ENCODE peak calls at places on chromosomes 16 and 17, in ten cellular contexts. U is thoracic aorta, P is lower leg skin, M is DND-41, J is MM.1S, F is heart right ventricle, H is lung, A is IMR-90, T is dorsolateral prefrontal cortex, X is left lung. R is an unnamed sample.

GRCh38 chr17:82356845-82357355 is 2.1 kb upstream of the TEX19 start:
- DNase-seq in X (no peak), U (no peak), J (peak; percentile 91), F (no peak), A (no peak), T (no peak), P (no peak), H (peak; percentile 52), M (no peak), R (no peak)

GRCh38 chr16:81834868-81835267 is 55.8 kb downstream of the PLCG2 start:
- DNase-seq in T (no peak), A (no peak), J (no peak), P (no peak), H (no peak), U (no peak), M (no peak), F (no peak), X (no peak), R (no peak)

GRCh38 chr16:12157510-12158093 is 181.1 kb downstream of the SNX29 start:
- DNase-seq in J (no peak), F (no peak), A (peak; percentile 67), M (no peak), T (no peak), H (no peak), U (no peak), P (no peak), X (no peak), R (no peak)

GRCh38 chr16:67926181-67926742 is 5.4 kb downstream of the CTRL start:
- DNase-seq in M (no peak), X (no peak), U (no peak), A (peak; percentile 30), T (peak; percentile 54), J (no peak), P (peak; percentile 86), H (no peak), F (no peak), R (no peak)

GRCh38 chr16:19542138-19542821 is 13.2 kb upstream of the VPS35L start:
- DNase-seq in A (no peak), H (no peak), F (no peak), X (no peak), U (no peak), P (no peak), J (no peak), T (no peak), M (no peak), R (no peak)

GRCh38 chr17:336110-337021 is 16.2 kb downstream of the RPH3AL start:
- DNase-seq in A (no peak), H (peak; percentile 81), X (peak; percentile 91), M (peak; percentile 25), F (peak; percentile 62), P (peak; percentile 93), U (no peak), T (peak; percentile 35), J (no peak), R (no peak)

GRCh38 chr17:20896153-20896649 is 146.6 kb downstream of the USP22 start:
- DNase-seq in H (peak; percentile 51), T (no peak), A (peak; percentile 1), P (no peak), J (no peak), X (peak; percentile 81), U (no peak), M (no peak), F (peak; percentile 6), R (no peak)

GRCh38 chr16:70661918-70662641 is 15.7 kb downstream of the IL34 start:
- DNase-seq in M (no peak), U (no peak), A (no peak), T (no peak), X (no peak), F (no peak), H (no peak), J (no peak), P (peak; percentile 84), R (no peak)

DNA sequence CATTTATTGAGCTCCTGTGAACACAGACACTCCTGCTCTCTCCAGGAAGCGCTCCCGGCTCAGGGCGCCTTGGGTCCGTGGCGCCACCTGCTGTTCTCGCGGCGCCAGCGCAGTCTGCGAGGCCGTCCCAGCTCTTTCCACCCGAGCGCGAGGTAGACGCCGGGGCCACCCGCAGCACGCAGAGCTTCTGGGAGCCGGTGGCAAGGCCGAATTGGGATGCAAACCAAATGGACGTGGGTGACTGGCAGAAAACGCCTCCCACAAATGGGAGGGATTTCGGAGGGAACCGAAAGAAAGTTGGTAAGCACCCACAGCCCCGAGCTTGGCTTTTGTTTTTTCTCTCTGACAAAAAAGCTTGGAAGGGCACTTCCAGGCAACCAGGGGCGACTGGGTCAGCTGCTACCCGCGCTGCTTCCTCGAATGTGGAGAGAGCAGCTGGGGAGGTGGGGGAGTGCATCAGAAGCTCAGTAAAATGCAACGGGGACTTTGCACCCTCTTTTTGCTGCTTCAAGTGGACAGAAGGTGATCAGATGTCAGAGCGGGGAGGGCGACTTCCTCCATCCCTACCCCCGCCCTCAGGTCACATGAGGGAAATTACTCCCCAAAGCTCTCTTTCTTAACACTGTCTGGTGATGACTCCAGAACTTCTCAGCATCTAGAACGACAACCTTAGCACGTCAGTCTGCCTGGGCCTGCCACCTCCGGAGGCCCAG is 13.5 kb upstream of the N4BP1 start:
- DNase-seq in T (peak; percentile 82), U (peak; percentile 33), P (peak; percentile 96), M (peak; percentile 82), X (peak; percentile 98), A (peak; percentile 75), H (peak; percentile 84), J (peak; percentile 78), F (peak; percentile 79), R (no peak)
- H3K4me3 ChIP-seq in T (peak overlapping the region; percentile 55), U (peak overlapping the region; percentile 76), P (peak overlapping the region; percentile 16), M (peak overlapping the region; percentile 4), X (peak overlapping the region; percentile 42), A (peak overlapping the region; percentile 35), H (no peak overlapping the region), J (peak overlapping the region; percentile 57), F (peak overlapping the region; percentile 55), R (peak overlapping the region; percentile 53)

GRCh38 chr17:8140058-8140412 is 12.2 kb downstream of the PER1 start:
- DNase-seq in U (no peak), F (no peak), P (peak; percentile 92), M (no peak), A (no peak), X (peak; percentile 48), J (no peak), T (no peak), H (no peak), R (no peak)

GRCh38 chr17:8140413-8141029 is 11.7 kb downstream of the PER1 start:
- DNase-seq in F (no peak), U (no peak), A (no peak), M (no peak), J (no peak), X (peak; percentile 32), T (no peak), P (no peak), H (no peak), R (no peak)

GRCh38 chr17:8137645-8138342 is 13.9 kb upstream of the HES7 start:
- DNase-seq in H (no peak), P (no peak), X (peak; percentile 47), F (no peak), A (no peak), T (no peak), U (no peak), M (no peak), J (no peak), R (no peak)

GRCh38 chr17:8138366-8138671 is 13.9 kb downstream of the PER1 start:
- DNase-seq in A (no peak), T (no peak), M (no peak), H (no peak), X (no peak), P (no peak), F (no peak), J (no peak), U (no peak), R (no peak)

DNA sequence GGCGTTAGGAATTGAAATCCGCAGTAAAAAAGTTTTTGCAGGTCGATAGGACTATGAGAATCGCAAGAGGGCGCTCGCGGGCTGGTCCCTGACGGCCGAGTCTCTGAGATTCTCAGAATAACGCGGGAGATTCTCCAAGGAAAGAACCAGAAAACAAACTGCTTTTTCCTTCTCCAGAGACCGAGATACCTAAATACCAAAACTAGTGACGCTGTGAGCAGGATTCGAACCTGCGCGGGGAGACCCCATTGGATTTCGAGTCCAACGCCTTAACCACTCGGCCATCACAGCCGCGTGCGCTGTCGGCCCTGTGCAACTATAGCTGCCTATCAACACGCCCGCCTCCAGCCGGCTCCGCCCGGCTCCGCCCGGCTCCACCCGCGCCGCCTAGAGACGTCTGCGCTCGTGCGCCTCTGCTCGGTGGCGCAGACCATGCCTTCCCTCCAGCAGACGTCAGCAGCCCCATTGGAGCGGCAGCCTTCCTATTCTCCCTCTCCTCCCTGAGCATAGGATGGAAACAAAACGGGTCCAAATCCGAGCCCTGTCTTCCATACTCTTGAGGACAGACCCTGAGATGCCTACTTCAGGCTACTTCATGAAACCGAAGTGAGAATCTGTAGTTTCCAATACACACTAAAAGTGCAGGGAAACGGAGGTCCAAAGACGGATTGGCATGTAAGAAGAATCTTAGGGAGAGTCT is 13.4 kb downstream of the PER1 start:
- DNase-seq in P (peak; percentile 99), F (peak; percentile 95), H (peak; percentile 92), M (peak; percentile 97), U (peak; percentile 83), T (peak; percentile 95), A (peak; percentile 98), X (peak; percentile 96), J (peak; percentile 96), R (peak; percentile 92)
- TF ChIP-seq CTCF in P (no peak), F (peak; percentile 90), H (peak; percentile 73), M (peak; percentile 86), U (peak; percentile 90), T (peak; percentile 91), A (peak; percentile 95), X (peak; percentile 89), J (peak; percentile 80), R (peak; percentile 84)

DNA sequence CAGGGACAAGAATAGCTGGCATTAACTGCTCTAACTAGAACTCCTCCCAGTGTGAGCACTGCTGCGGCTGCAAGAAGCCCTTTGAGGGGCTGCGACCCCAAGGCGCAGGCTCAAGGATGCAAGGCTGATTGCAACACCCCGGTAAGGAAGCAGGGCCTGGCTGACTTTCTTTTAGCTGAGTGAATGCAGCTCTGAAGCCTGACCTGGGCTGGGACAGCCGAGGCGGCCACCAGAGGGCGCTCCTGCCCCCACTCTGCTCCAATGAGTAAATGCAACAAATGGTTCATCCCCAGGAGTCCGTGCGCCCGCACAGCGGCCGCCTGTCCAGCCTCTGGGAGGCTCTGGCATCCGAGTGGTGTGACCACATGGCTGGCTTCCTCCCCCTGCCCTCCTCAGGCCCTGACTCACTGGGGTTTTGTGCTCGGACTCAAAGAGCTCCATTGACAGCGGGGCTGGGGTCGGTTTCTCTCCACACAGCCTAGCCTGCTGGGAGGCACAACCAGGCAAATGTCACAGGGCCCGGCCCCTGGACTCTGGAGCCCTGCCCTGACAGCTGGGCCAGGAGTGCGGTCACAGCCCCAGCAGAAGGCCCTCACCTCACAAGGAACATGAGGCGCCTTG is at the start of gene SMIM5:
- DNase-seq in P (peak; percentile 98), J (peak; percentile 66), A (peak; percentile 83), F (peak; percentile 86), T (peak; percentile 95), X (peak; percentile 98), H (peak; percentile 90), M (peak; percentile 81), U (peak; percentile 50), R (peak; percentile 24)
- H3K4me3 ChIP-seq in P (no peak within 1 kb of the TSS), J (no peak within 1 kb of the TSS), A (no peak within 1 kb of the TSS), F (peak within 1 kb of the TSS; percentile 24), T (peak within 1 kb of the TSS; percentile 39), X (no peak within 1 kb of the TSS), H (no peak within 1 kb of the TSS), M (no peak within 1 kb of the TSS), U (peak within 1 kb of the TSS; percentile 36), R (no peak within 1 kb of the TSS)

GRCh38 chr16:3878610-3879009 is 1.9 kb downstream of the CREBBP start:
- DNase-seq in T (no peak), H (no peak), U (no peak), X (no peak), P (no peak), M (no peak), J (no peak), A (peak; percentile 38), F (no peak), R (no peak)

GRCh38 chr16:3881499-3881995 is 1.0 kb upstream of the CREBBP start:
- DNase-seq in J (no peak), P (no peak), M (no peak), X (no peak), T (no peak), F (no peak), U (no peak), H (no peak), A (no peak), R (no peak)

GRCh38 chr16:3880623-3881498 is at the start of gene CREBBP:
- DNase-seq in A (peak; percentile 80), H (peak; percentile 80), P (peak; percentile 96), X (peak; percentile 95), T (peak; percentile 80), U (peak; percentile 28), M (peak; percentile 86), J (peak; percentile 94), F (peak; percentile 84), R (peak; percentile 43)

GRCh38 chr16:3879258-3879886 is 1.1 kb downstream of the CREBBP start:
- DNase-seq in J (peak; percentile 18), A (no peak), X (peak; percentile 91), U (no peak), T (peak; percentile 40), M (no peak), P (peak; percentile 88), F (peak; percentile 28), H (no peak), R (no peak)

DNA sequence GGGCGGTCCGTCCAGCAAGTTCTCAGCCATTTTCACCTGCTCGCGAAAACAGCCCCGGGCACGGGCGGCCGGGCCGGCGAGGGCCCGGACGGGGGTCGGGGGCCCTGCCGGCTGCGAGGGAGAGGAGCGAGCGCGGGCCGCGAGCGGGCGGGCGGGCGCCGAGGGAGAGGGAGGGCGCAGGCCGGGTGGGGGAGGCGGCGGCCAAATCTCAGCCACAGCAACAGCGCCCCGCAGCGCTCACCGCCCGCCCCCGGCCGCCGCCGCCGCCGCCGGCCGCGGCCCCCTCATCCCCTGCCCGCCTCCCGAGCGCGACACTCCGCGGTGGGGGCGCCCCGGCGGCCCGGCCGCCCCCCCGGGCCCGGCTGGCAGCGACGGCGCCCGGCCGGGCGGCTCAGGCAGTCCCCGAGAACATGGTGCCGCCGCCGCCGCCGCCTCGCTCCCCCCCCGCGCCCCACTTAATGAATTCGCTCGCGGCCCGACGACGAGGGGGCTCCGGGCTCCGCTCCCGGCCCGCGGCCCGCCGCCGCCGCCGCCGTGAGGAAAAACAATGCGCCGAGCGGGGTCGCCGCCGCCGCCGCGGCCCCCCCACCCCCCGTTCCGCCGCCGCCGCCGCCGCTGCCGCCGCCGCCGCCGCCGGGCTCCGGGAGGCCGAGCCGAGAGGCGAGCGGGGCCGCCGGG is 487 bp downstream of the CREBBP start:
- DNase-seq in J (peak; percentile 56), A (peak; percentile 52), U (no peak), H (peak; percentile 72), M (peak; percentile 73), X (peak; percentile 94), T (peak; percentile 60), F (peak; percentile 75), P (peak; percentile 94), R (no peak)
- TF ChIP-seq CTCF in J (no peak), A (peak; percentile 49), U (no peak), H (peak; percentile 5), M (peak; percentile 36), X (no peak), T (peak; percentile 27), F (peak; percentile 24), P (no peak), R (peak; percentile 15)